ENCODE peak calls at places on chromosomes 1 and 21, in seven cellular contexts. One of them, this sample, is unnamed.
A peak's percentile ranks its signal among the peaks of the same experiment; 100 is the strongest.

GRCh38 chr1:7476861-7477534 is 294.1 kb upstream of the VAMP3 start:
- DNase-seq in fibroblast of gingiva: no peak
- DNase-seq in stimulated activated CD8-positive, alpha-beta memory T cell treated with anti-CD3 and anti-CD28 coated beads, Interleukin-4, amount 100 ng/mL, for 24 hours: no peak
- DNase-seq in Peyer's patch: no peak
- DNase-seq in mesothelial cell of epicardium: no peak
- DNase-seq in activated naive CD4-positive, alpha-beta T cell treated with anti-CD3 and anti-CD28 coated beads, Interleukin-2, amount 10 ng/mL, durations not matched to agents 7 days and 5 days: no peak
- DNase-seq in IMR-90: no peak
- DNase-seq in this sample: no peak

GRCh38 chr1:96096138-96097011 is 625.2 kb upstream of the PTBP2 start:
- DNase-seq in fibroblast of gingiva: no peak
- DNase-seq in stimulated activated CD8-positive, alpha-beta memory T cell treated with anti-CD3 and anti-CD28 coated beads, Interleukin-4, amount 100 ng/mL, for 24 hours: no peak
- DNase-seq in Peyer's patch: no peak
- DNase-seq in mesothelial cell of epicardium: no peak
- DNase-seq in activated naive CD4-positive, alpha-beta T cell treated with anti-CD3 and anti-CD28 coated beads, Interleukin-2, amount 10 ng/mL, durations not matched to agents 7 days and 5 days: no peak
- DNase-seq in IMR-90: no peak
- DNase-seq in this sample: no peak

GRCh38 chr21:16418663-16419062 is 688.9 kb downstream of the USP25 start:
- DNase-seq in fibroblast of gingiva: no peak
- DNase-seq in stimulated activated CD8-positive, alpha-beta memory T cell treated with anti-CD3 and anti-CD28 coated beads, Interleukin-4, amount 100 ng/mL, for 24 hours: no peak
- DNase-seq in Peyer's patch: no peak
- DNase-seq in mesothelial cell of epicardium: no peak
- DNase-seq in activated naive CD4-positive, alpha-beta T cell treated with anti-CD3 and anti-CD28 coated beads, Interleukin-2, amount 10 ng/mL, durations not matched to agents 7 days and 5 days: no peak
- DNase-seq in IMR-90: no peak
- DNase-seq in this sample: no peak

GRCh38 chr1:67597336-67597735 is 87.7 kb upstream of the GADD45A start:
- DNase-seq in fibroblast of gingiva: no peak
- DNase-seq in stimulated activated CD8-positive, alpha-beta memory T cell treated with anti-CD3 and anti-CD28 coated beads, Interleukin-4, amount 100 ng/mL, for 24 hours: no peak
- DNase-seq in Peyer's patch: no peak
- DNase-seq in mesothelial cell of epicardium: no peak
- DNase-seq in activated naive CD4-positive, alpha-beta T cell treated with anti-CD3 and anti-CD28 coated beads, Interleukin-2, amount 10 ng/mL, durations not matched to agents 7 days and 5 days: no peak
- DNase-seq in IMR-90: peak; percentile 34
- DNase-seq in this sample: no peak

GRCh38 chr1:228373004-228373680 is 33.5 kb downstream of the TRIM11 start:
- DNase-seq in fibroblast of gingiva: no peak
- DNase-seq in stimulated activated CD8-positive, alpha-beta memory T cell treated with anti-CD3 and anti-CD28 coated beads, Interleukin-4, amount 100 ng/mL, for 24 hours: no peak
- DNase-seq in Peyer's patch: peak; percentile 31
- DNase-seq in mesothelial cell of epicardium: no peak
- DNase-seq in activated naive CD4-positive, alpha-beta T cell treated with anti-CD3 and anti-CD28 coated beads, Interleukin-2, amount 10 ng/mL, durations not matched to agents 7 days and 5 days: no peak
- DNase-seq in IMR-90: no peak
- DNase-seq in this sample: no peak

GRCh38 chr1:156898151-156898550 is 4.6 kb downstream of the PEAR1 start:
- DNase-seq in fibroblast of gingiva: peak; percentile 30
- DNase-seq in stimulated activated CD8-positive, alpha-beta memory T cell treated with anti-CD3 and anti-CD28 coated beads, Interleukin-4, amount 100 ng/mL, for 24 hours: no peak
- DNase-seq in Peyer's patch: no peak
- DNase-seq in mesothelial cell of epicardium: no peak
- DNase-seq in activated naive CD4-positive, alpha-beta T cell treated with anti-CD3 and anti-CD28 coated beads, Interleukin-2, amount 10 ng/mL, durations not matched to agents 7 days and 5 days: peak; percentile 49
- DNase-seq in IMR-90: peak; percentile 72
- DNase-seq in this sample: no peak

GRCh38 chr1:186102107-186102506 is 272.9 kb downstream of the TPR start:
- DNase-seq in fibroblast of gingiva: no peak
- DNase-seq in stimulated activated CD8-positive, alpha-beta memory T cell treated with anti-CD3 and anti-CD28 coated beads, Interleukin-4, amount 100 ng/mL, for 24 hours: no peak
- DNase-seq in Peyer's patch: no peak
- DNase-seq in mesothelial cell of epicardium: no peak
- DNase-seq in activated naive CD4-positive, alpha-beta T cell treated with anti-CD3 and anti-CD28 coated beads, Interleukin-2, amount 10 ng/mL, durations not matched to agents 7 days and 5 days: no peak
- DNase-seq in IMR-90: no peak
- DNase-seq in this sample: no peak

GRCh38 chr21:29775462-29775861 is 164.3 kb downstream of the GRIK1 start:
- DNase-seq in fibroblast of gingiva: no peak
- DNase-seq in stimulated activated CD8-positive, alpha-beta memory T cell treated with anti-CD3 and anti-CD28 coated beads, Interleukin-4, amount 100 ng/mL, for 24 hours: no peak
- DNase-seq in Peyer's patch: no peak
- DNase-seq in mesothelial cell of epicardium: no peak
- DNase-seq in activated naive CD4-positive, alpha-beta T cell treated with anti-CD3 and anti-CD28 coated beads, Interleukin-2, amount 10 ng/mL, durations not matched to agents 7 days and 5 days: no peak
- DNase-seq in IMR-90: no peak
- DNase-seq in this sample: no peak

GRCh38 chr1:181002582-181003172 is 20.0 kb downstream of the STX6 start:
- DNase-seq in fibroblast of gingiva: no peak
- DNase-seq in stimulated activated CD8-positive, alpha-beta memory T cell treated with anti-CD3 and anti-CD28 coated beads, Interleukin-4, amount 100 ng/mL, for 24 hours: no peak
- DNase-seq in Peyer's patch: no peak
- DNase-seq in mesothelial cell of epicardium: no peak
- DNase-seq in activated naive CD4-positive, alpha-beta T cell treated with anti-CD3 and anti-CD28 coated beads, Interleukin-2, amount 10 ng/mL, durations not matched to agents 7 days and 5 days: no peak
- DNase-seq in IMR-90: no peak
- DNase-seq in this sample: no peak

GRCh38 chr1:224459051-224459450 is 24.5 kb upstream of the WDR26 start:
- DNase-seq in fibroblast of gingiva: no peak
- DNase-seq in stimulated activated CD8-positive, alpha-beta memory T cell treated with anti-CD3 and anti-CD28 coated beads, Interleukin-4, amount 100 ng/mL, for 24 hours: no peak
- DNase-seq in Peyer's patch: no peak
- DNase-seq in mesothelial cell of epicardium: no peak
- DNase-seq in activated naive CD4-positive, alpha-beta T cell treated with anti-CD3 and anti-CD28 coated beads, Interleukin-2, amount 10 ng/mL, durations not matched to agents 7 days and 5 days: no peak
- DNase-seq in IMR-90: no peak
- DNase-seq in this sample: no peak